ENCODE peak calls at places on chromosomes 5 and 9, in ten cellular contexts. One of them, this sample, is unnamed.

GRCh38 chr5:179023528-179024189 is at the start of gene ZNF879:
- DNase-seq in pancreas: peak
- DNase-seq in fibroblast of the aortic adventitia: peak
- DNase-seq in astrocyte of the spinal cord: peak
- DNase-seq in transverse colon: peak
- DNase-seq in GM12864: peak
- DNase-seq in HL-60: peak
- DNase-seq in lower lobe of right lung: peak
- DNase-seq in neural progenitor cell: peak
- DNase-seq in brain microvascular endothelial cell: peak
- DNase-seq in this sample: peak

GRCh38 chr5:127898551-127899213 is 184.9 kb upstream of the SLC12A2 start:
- DNase-seq in lower lobe of right lung: no peak
- DNase-seq in fibroblast of the aortic adventitia: peak
- DNase-seq in astrocyte of the spinal cord: no peak
- DNase-seq in brain microvascular endothelial cell: no peak
- DNase-seq in pancreas: no peak
- DNase-seq in GM12864: no peak
- DNase-seq in transverse colon: no peak
- DNase-seq in HL-60: no peak
- DNase-seq in neural progenitor cell: no peak
- DNase-seq in this sample: peak

GRCh38 chr9:15416880-15417279 is 5.8 kb upstream of the SNAPC3 start:
- DNase-seq in brain microvascular endothelial cell: peak
- DNase-seq in astrocyte of the spinal cord: peak
- DNase-seq in transverse colon: peak
- DNase-seq in pancreas: peak
- DNase-seq in HL-60: no peak
- DNase-seq in fibroblast of the aortic adventitia: peak
- DNase-seq in lower lobe of right lung: no peak
- DNase-seq in GM12864: no peak
- DNase-seq in neural progenitor cell: peak
- DNase-seq in this sample: peak

GRCh38 chr5:142826093-142826492 is 55.9 kb downstream of the ARHGAP26 start:
- DNase-seq in HL-60: no peak
- DNase-seq in transverse colon: no peak
- DNase-seq in neural progenitor cell: no peak
- DNase-seq in GM12864: no peak
- DNase-seq in astrocyte of the spinal cord: no peak
- DNase-seq in brain microvascular endothelial cell: no peak
- DNase-seq in pancreas: no peak
- DNase-seq in fibroblast of the aortic adventitia: no peak
- DNase-seq in lower lobe of right lung: no peak
- DNase-seq in this sample: no peak

GRCh38 chr5:77915346-77915745 is 139.2 kb upstream of the TBCA start:
- DNase-seq in HL-60: no peak
- DNase-seq in lower lobe of right lung: no peak
- DNase-seq in transverse colon: no peak
- DNase-seq in neural progenitor cell: no peak
- DNase-seq in GM12864: no peak
- DNase-seq in astrocyte of the spinal cord: no peak
- DNase-seq in fibroblast of the aortic adventitia: no peak
- DNase-seq in brain microvascular endothelial cell: no peak
- DNase-seq in pancreas: no peak
- DNase-seq in this sample: no peak

GRCh38 chr9:127751269-127752054 is 16.4 kb upstream of the TOR2A start:
- DNase-seq in fibroblast of the aortic adventitia: peak
- DNase-seq in HL-60: no peak
- DNase-seq in astrocyte of the spinal cord: peak
- DNase-seq in lower lobe of right lung: no peak
- DNase-seq in pancreas: no peak
- DNase-seq in brain microvascular endothelial cell: peak
- DNase-seq in transverse colon: no peak
- DNase-seq in neural progenitor cell: peak
- DNase-seq in GM12864: no peak
- DNase-seq in this sample: peak

GRCh38 chr5:1437452-1437851 is 7.8 kb downstream of the SLC6A3 start:
- DNase-seq in pancreas: no peak
- DNase-seq in transverse colon: peak
- DNase-seq in HL-60: no peak
- DNase-seq in neural progenitor cell: no peak
- DNase-seq in lower lobe of right lung: no peak
- DNase-seq in astrocyte of the spinal cord: no peak
- DNase-seq in GM12864: no peak
- DNase-seq in brain microvascular endothelial cell: no peak
- DNase-seq in fibroblast of the aortic adventitia: peak
- DNase-seq in this sample: peak

GRCh38 chr9:129108805-129109370 is 1.7 kb downstream of the CRAT start:
- DNase-seq in GM12864: no peak
- DNase-seq in transverse colon: peak
- DNase-seq in lower lobe of right lung: no peak
- DNase-seq in pancreas: peak
- DNase-seq in astrocyte of the spinal cord: no peak
- DNase-seq in neural progenitor cell: no peak
- DNase-seq in HL-60: no peak
- DNase-seq in fibroblast of the aortic adventitia: no peak
- DNase-seq in brain microvascular endothelial cell: no peak
- DNase-seq in this sample: no peak

GRCh38 chr5:106454651-106455415 is 1215.9 kb downstream of the EFNA5 start:
- DNase-seq in brain microvascular endothelial cell: peak
- DNase-seq in GM12864: no peak
- DNase-seq in pancreas: no peak
- DNase-seq in HL-60: no peak
- DNase-seq in neural progenitor cell: peak
- DNase-seq in fibroblast of the aortic adventitia: peak
- DNase-seq in astrocyte of the spinal cord: peak
- DNase-seq in lower lobe of right lung: no peak
- DNase-seq in transverse colon: no peak
- DNase-seq in this sample: peak

GRCh38 chr5:143056331-143056689 is 286.1 kb downstream of the ARHGAP26 start:
- DNase-seq in HL-60: no peak
- DNase-seq in astrocyte of the spinal cord: no peak
- DNase-seq in fibroblast of the aortic adventitia: no peak
- DNase-seq in lower lobe of right lung: no peak
- DNase-seq in GM12864: no peak
- DNase-seq in transverse colon: no peak
- DNase-seq in pancreas: no peak
- DNase-seq in brain microvascular endothelial cell: no peak
- DNase-seq in neural progenitor cell: no peak
- DNase-seq in this sample: no peak

GRCh38 chr9:137138701-137139467 is at the start of gene GRIN1:
- DNase-seq in transverse colon: no peak
- DNase-seq in pancreas: no peak
- DNase-seq in astrocyte of the spinal cord: no peak
- DNase-seq in HL-60: no peak
- DNase-seq in GM12864: no peak
- DNase-seq in lower lobe of right lung: no peak
- DNase-seq in neural progenitor cell: peak
- DNase-seq in fibroblast of the aortic adventitia: peak
- DNase-seq in brain microvascular endothelial cell: no peak
- DNase-seq in this sample: peak

GRCh38 chr9:37913480-37914153 is 9.7 kb upstream of the SLC25A51 start:
- DNase-seq in pancreas: peak
- DNase-seq in astrocyte of the spinal cord: peak
- DNase-seq in GM12864: peak
- DNase-seq in HL-60: peak
- DNase-seq in neural progenitor cell: peak
- DNase-seq in transverse colon: peak
- DNase-seq in brain microvascular endothelial cell: peak
- DNase-seq in lower lobe of right lung: peak
- DNase-seq in fibroblast of the aortic adventitia: peak
- DNase-seq in this sample: peak

GRCh38 chr9:77926314-77926959 is 105.2 kb downstream of the GNAQ start:
- DNase-seq in pancreas: no peak
- DNase-seq in brain microvascular endothelial cell: peak
- DNase-seq in fibroblast of the aortic adventitia: peak
- DNase-seq in astrocyte of the spinal cord: peak
- DNase-seq in neural progenitor cell: no peak
- DNase-seq in GM12864: no peak
- DNase-seq in transverse colon: no peak
- DNase-seq in lower lobe of right lung: no peak
- DNase-seq in HL-60: no peak
- DNase-seq in this sample: peak

GRCh38 chr9:134735441-134736175 is 94.0 kb downstream of the COL5A1 start:
- DNase-seq in pancreas: peak
- DNase-seq in brain microvascular endothelial cell: no peak
- DNase-seq in lower lobe of right lung: no peak
- DNase-seq in fibroblast of the aortic adventitia: peak
- DNase-seq in HL-60: no peak
- DNase-seq in neural progenitor cell: peak
- DNase-seq in astrocyte of the spinal cord: no peak
- DNase-seq in GM12864: no peak
- DNase-seq in transverse colon: peak
- DNase-seq in this sample: no peak

DNA sequence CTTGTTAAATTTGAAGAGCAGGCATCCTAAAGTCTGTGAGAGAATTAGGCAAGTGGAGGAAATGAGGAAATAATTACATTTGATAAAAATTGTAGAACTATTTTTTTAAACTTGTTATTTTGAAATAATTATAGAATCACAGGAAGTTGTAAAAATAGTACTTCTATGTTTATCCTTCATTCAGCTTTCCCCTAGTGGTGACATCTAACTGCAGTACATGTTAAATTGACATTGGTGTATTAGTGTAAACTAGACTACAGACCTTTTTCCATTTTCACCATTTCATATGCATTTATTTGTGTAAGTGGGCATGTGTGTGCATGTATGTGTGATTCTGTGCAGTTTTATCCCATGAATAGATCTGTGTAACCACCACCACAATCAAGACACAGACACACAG is 51.6 kb downstream of the F2RL2 start:
- DNase-seq in lower lobe of right lung: no peak
- DNase-seq in HL-60: no peak
- DNase-seq in fibroblast of the aortic adventitia: no peak
- DNase-seq in astrocyte of the spinal cord: no peak
- DNase-seq in neural progenitor cell: no peak
- DNase-seq in transverse colon: no peak
- DNase-seq in brain microvascular endothelial cell: no peak
- DNase-seq in pancreas: no peak
- DNase-seq in GM12864: no peak
- DNase-seq in this sample: no peak
- TF ChIP-seq CTCF in lower lobe of right lung: peak
- TF ChIP-seq CTCF in HL-60: no peak
- TF ChIP-seq CTCF in fibroblast of the aortic adventitia: peak
- TF ChIP-seq CTCF in astrocyte of the spinal cord: no peak
- TF ChIP-seq CTCF in neural progenitor cell: no peak
- TF ChIP-seq CTCF in transverse colon: no peak
- TF ChIP-seq CTCF in brain microvascular endothelial cell: no peak
- TF ChIP-seq CTCF in pancreas: no peak
- TF ChIP-seq CTCF in GM12864: peak
- TF ChIP-seq CTCF in this sample: no peak

DNA sequence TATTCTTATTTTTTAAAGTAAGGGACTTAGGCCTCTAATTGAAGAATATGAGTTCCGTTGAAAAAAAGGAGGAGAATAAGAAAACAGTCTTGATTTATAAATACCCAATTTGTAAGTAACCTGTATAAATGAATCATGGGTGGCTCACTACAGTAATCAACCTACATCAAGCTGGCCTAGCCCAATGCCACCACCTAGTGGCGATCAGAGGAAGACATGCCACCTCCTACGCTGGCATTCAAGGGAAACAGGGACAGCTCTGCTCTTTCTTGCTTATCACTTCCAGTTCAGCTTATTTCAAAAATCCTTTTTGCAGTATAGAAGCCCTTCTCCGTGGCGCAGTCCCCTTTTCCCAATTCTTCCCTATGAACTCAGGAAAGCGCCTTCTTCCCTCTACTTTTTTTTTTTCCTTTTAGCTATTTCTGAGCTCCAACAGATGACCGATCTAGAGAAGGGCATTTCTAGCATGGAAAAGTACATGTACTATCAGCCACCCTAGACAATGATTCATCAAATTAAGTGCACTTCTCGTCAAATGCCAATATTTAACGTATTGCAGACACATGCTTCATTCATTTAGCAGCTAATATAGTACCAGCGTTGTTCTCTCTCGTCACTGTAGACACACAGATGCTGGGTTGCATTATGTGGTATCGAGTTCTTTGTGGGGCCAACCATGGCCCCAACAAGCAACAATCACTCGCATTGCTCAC is 28.3 kb downstream of the PTPN3 start:
- DNase-seq in transverse colon: peak
- DNase-seq in pancreas: peak
- DNase-seq in astrocyte of the spinal cord: peak
- DNase-seq in neural progenitor cell: peak
- DNase-seq in lower lobe of right lung: peak
- DNase-seq in GM12864: peak
- DNase-seq in HL-60: peak
- DNase-seq in fibroblast of the aortic adventitia: peak
- DNase-seq in brain microvascular endothelial cell: peak
- DNase-seq in this sample: peak
- H3K4me3 ChIP-seq in transverse colon: no peak
- H3K4me3 ChIP-seq in pancreas: no peak
- H3K4me3 ChIP-seq in astrocyte of the spinal cord: no peak
- H3K4me3 ChIP-seq in neural progenitor cell: no peak
- H3K4me3 ChIP-seq in lower lobe of right lung: no peak
- H3K4me3 ChIP-seq in GM12864: no peak
- H3K4me3 ChIP-seq in HL-60: no peak
- H3K4me3 ChIP-seq in fibroblast of the aortic adventitia: no peak
- H3K4me3 ChIP-seq in brain microvascular endothelial cell: no peak
- H3K4me3 ChIP-seq in this sample: no peak

GRCh38 chr5:31487510-31487909 is 44.4 kb downstream of the DROSHA start:
- DNase-seq in HL-60: no peak
- DNase-seq in pancreas: no peak
- DNase-seq in neural progenitor cell: no peak
- DNase-seq in GM12864: no peak
- DNase-seq in lower lobe of right lung: no peak
- DNase-seq in fibroblast of the aortic adventitia: no peak
- DNase-seq in transverse colon: no peak
- DNase-seq in astrocyte of the spinal cord: no peak
- DNase-seq in brain microvascular endothelial cell: no peak
- DNase-seq in this sample: no peak
- TF ChIP-seq CTCF in HL-60: no peak
- TF ChIP-seq CTCF in pancreas: no peak
- TF ChIP-seq CTCF in neural progenitor cell: peak
- TF ChIP-seq CTCF in GM12864: no peak
- TF ChIP-seq CTCF in lower lobe of right lung: no peak
- TF ChIP-seq CTCF in fibroblast of the aortic adventitia: no peak
- TF ChIP-seq CTCF in transverse colon: no peak
- TF ChIP-seq CTCF in astrocyte of the spinal cord: no peak
- TF ChIP-seq CTCF in brain microvascular endothelial cell: no peak
- TF ChIP-seq CTCF in this sample: no peak

DNA sequence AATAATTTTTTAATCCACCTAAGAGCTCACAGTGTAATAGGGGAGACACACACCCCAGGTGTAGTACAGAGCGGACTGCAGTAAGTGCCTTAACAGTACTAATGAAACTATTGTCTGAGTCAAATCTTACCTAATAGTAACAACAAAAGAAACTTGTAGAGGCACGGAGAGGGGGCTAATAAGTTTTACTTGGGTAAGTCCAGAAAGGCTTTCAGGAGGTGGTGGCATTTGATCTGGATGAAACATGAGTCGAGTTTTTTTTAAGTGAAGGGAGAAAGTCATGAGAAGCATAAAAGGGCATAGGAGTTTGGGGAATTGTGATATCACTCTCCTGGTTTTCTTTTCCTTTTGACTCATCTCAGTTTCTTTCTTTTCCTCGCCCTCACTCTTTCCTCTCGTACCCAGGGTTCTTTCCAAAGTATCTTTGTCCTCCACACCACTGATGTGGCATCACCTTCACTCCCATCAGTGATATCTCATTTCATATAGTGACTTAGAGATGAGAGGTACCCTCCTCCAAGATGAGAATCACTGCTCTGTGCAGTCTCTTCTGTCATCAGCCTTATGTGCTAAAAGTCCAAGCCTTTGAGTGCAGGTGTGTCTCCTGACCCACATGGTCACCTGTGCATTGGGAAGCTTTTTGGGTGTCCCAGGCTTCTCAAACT is 2.0 kb downstream of the CTNNA1 start:
- DNase-seq in HL-60: no peak
- DNase-seq in pancreas: no peak
- DNase-seq in brain microvascular endothelial cell: no peak
- DNase-seq in fibroblast of the aortic adventitia: no peak
- DNase-seq in transverse colon: no peak
- DNase-seq in astrocyte of the spinal cord: no peak
- DNase-seq in GM12864: no peak
- DNase-seq in lower lobe of right lung: no peak
- DNase-seq in neural progenitor cell: no peak
- DNase-seq in this sample: peak
- H3K4me3 ChIP-seq in HL-60: no peak
- H3K4me3 ChIP-seq in pancreas: no peak
- H3K4me3 ChIP-seq in brain microvascular endothelial cell: peak
- H3K4me3 ChIP-seq in fibroblast of the aortic adventitia: peak
- H3K4me3 ChIP-seq in transverse colon: peak
- H3K4me3 ChIP-seq in astrocyte of the spinal cord: peak
- H3K4me3 ChIP-seq in GM12864: peak
- H3K4me3 ChIP-seq in lower lobe of right lung: peak
- H3K4me3 ChIP-seq in neural progenitor cell: peak
- H3K4me3 ChIP-seq in this sample: peak